ENCODE peak calls at places on chromosome 1, in six cellular contexts. F is progenitor cell of endocrine pancreas; G is stimulated activated CD4-positive, alpha-beta T cell treated with anti-CD3 and anti-CD28 coated beads, TNF-alpha, amount 100 ng/mL, for 1 hour; T is T follicular helper cell; U is posterior cingulate gyrus; X is mucosa of descending colon. W is an unnamed sample.
A peak's percentile ranks its signal among the peaks of the same experiment; 100 is the strongest.

GRCh38 chr1:3898994-3899775 is 887 bp downstream of the C1orf174 start:
- DNase-seq in F (no peak), G (no peak), T (no peak), U (no peak), X (no peak), W (no peak)

GRCh38 chr1:85734961-85735360 is 26.7 kb upstream of the ZNHIT6 start:
- DNase-seq in F (no peak), G (no peak), T (no peak), U (no peak), X (no peak), W (no peak)

GRCh38 chr1:5847013-5847654 is 145.1 kb downstream of the NPHP4 start:
- DNase-seq in F (peak; percentile 49), G (no peak), T (no peak), U (no peak), X (peak; percentile 31), W (no peak)

GRCh38 chr1:109631513-109632260 is 12.1 kb downstream of the AMPD2 start:
- DNase-seq in F (no peak), G (no peak), T (no peak), U (no peak), X (no peak), W (peak; percentile 30)

GRCh38 chr1:22799971-22800370 is 89.3 kb downstream of the EPHB2 start:
- DNase-seq in F (no peak), G (no peak), T (no peak), U (peak; percentile 40), X (no peak), W (no peak)

GRCh38 chr1:30808067-30808662 is 50.6 kb upstream of the LAPTM5 start:
- DNase-seq in F (no peak), G (no peak), T (no peak), U (no peak), X (no peak), W (no peak)

GRCh38 chr1:59570524-59570923 is 244.2 kb upstream of the HOOK1 start:
- DNase-seq in F (no peak), G (no peak), T (peak; percentile 2), U (no peak), X (no peak), W (no peak)

GRCh38 chr1:5720484-5720883 is 271.7 kb downstream of the NPHP4 start:
- DNase-seq in F (no peak), G (no peak), T (no peak), U (no peak), X (no peak), W (no peak)

GRCh38 chr1:162541619-162542141 is 19.8 kb upstream of the UAP1 start:
- DNase-seq in F (no peak), G (no peak), T (no peak), U (no peak), X (no peak), W (peak; percentile 84)

GRCh38 chr1:165452336-165453130 is 7.6 kb upstream of the RXRG start:
- DNase-seq in F (no peak), G (no peak), T (no peak), U (no peak), X (no peak), W (no peak)